ENCODE peak calls at places on chromosomes 4 and X, in seven cellular contexts. F is breast epithelium; X is thoracic aorta; E is HepG2; O is esophagus squamous epithelium; P is GM23248; D is effector memory CD4-positive, alpha-beta T cell. A is an unnamed sample. For H3K4me1, the result is how much of the 10 kb centered on the place peaks cover.

GRCh38 chr4:38509551-38509950 is 154.4 kb upstream of the KLF3 start:
- DNase-seq in E (no peak), P (no peak), O (no peak), X (no peak), F (no peak), D (peak), A (no peak)

GRCh38 chr4:13309751-13310150 is 174.4 kb downstream of the RAB28 start:
- DNase-seq in F (no peak), O (no peak), D (no peak), X (no peak), E (no peak), P (no peak), A (no peak)

GRCh38 chrX:51894697-51895336 is 1.4 kb downstream of the MAGED1 start:
- DNase-seq in O (no peak), P (peak), X (no peak), F (no peak), D (no peak), E (no peak), A (no peak)

GRCh38 chr4:169620846-169621228 is 459 bp downstream of the CLCN3 start:
- DNase-seq in O (no peak), F (no peak), X (no peak), E (peak), P (peak), D (peak), A (no peak)

GRCh38 chr4:100694467-100694866 is 176.6 kb upstream of the EMCN start:
- DNase-seq in E (no peak), P (no peak), D (no peak), O (no peak), X (no peak), F (no peak), A (no peak)

GRCh38 chr4:124907881-124908280 is 195.3 kb upstream of the ANKRD50 start:
- DNase-seq in X (no peak), P (peak), F (no peak), D (no peak), E (no peak), O (no peak), A (no peak)

GRCh38 chr4:8414377-8414776 is 26.1 kb downstream of the ACOX3 start:
- DNase-seq in E (no peak), O (no peak), F (no peak), X (no peak), D (peak), P (no peak), A (no peak)

GRCh38 chr4:177266492-177266891 is 43.2 kb upstream of the NEIL3 start:
- DNase-seq in P (no peak), O (no peak), F (no peak), D (no peak), E (no peak), X (no peak), A (no peak)

GRCh38 chrX:10620121-10620699 is at the start of gene MID1:
- DNase-seq in X (peak), D (no peak), O (no peak), E (no peak), F (peak), P (peak), A (peak)

GRCh38 chr4:8267077-8267476 is 2.5 kb upstream of the HTRA3 start:
- DNase-seq in D (no peak), O (no peak), F (no peak), X (no peak), E (peak), P (peak), A (peak)

GRCh38 chrX:37846934-37847732 is at the start of gene DYNLT3:
- DNase-seq in P (peak), O (peak), F (peak), X (peak), E (peak), D (peak), A (peak)

GRCh38 chr4:105895324-105895608 is at the start of gene NPNT:
- DNase-seq in E (no peak), X (no peak), P (no peak), O (no peak), F (no peak), D (no peak), A (peak)

GRCh38 chr4:173917255-173917960 is 366.1 kb downstream of the FBXO8 start:
- DNase-seq in F (no peak), D (no peak), E (no peak), P (peak), X (no peak), O (no peak), A (no peak)

GRCh38 chr4:107791902-107792301 is 32.8 kb upstream of the SGMS2 start:
- DNase-seq in O (no peak), F (no peak), E (no peak), D (no peak), P (no peak), X (no peak), A (no peak)

GRCh38 chrX:23819385-23820234 is 36.6 kb downstream of the SAT1 start:
- DNase-seq in P (peak), F (no peak), D (no peak), O (no peak), E (peak), X (no peak), A (no peak)

GRCh38 chr4:139791681-139792080 is 126.1 kb downstream of the MGST2 start:
- DNase-seq in P (no peak), E (no peak), O (no peak), X (no peak), F (no peak), D (no peak), A (no peak)

GRCh38 chrX:2628751-2629315 is 62.3 kb upstream of the CD99 start:
- DNase-seq in F (no peak), O (no peak), E (peak), X (no peak), P (no peak), D (peak), A (no peak)

GRCh38 chr4:6773106-6773505 is 9.4 kb upstream of the KIAA0232 start:
- DNase-seq in X (no peak), O (no peak), F (peak), D (no peak), E (no peak), P (peak), A (no peak)

GRCh38 chr4:44150091-44150576 is 298.5 kb downstream of the KCTD8 start:
- DNase-seq in E (peak), P (no peak), X (no peak), O (no peak), F (no peak), D (no peak), A (no peak)

GRCh38 chr4:150423503-150423902 is 158.4 kb upstream of the MAB21L2 start:
- DNase-seq in F (no peak), O (no peak), D (no peak), X (no peak), E (no peak), P (no peak), A (no peak)

GRCh38 chr4:39227906-39228305 is 45.6 kb downstream of the WDR19 start:
- DNase-seq in X (no peak), D (no peak), F (no peak), E (no peak), O (no peak), P (peak), A (no peak)

GRCh38 chrX:69138512-69138911 is 26.7 kb downstream of the PJA1 start:
- DNase-seq in F (no peak), D (no peak), E (no peak), X (no peak), O (no peak), P (peak), A (no peak)

GRCh38 chrX:46279925-46280313 is 265.3 kb downstream of the ZNF674 start:
- DNase-seq in P (peak), O (no peak), D (no peak), F (no peak), E (no peak), X (no peak), A (no peak)

GRCh38 chrX:46488712-46489111 is 56.5 kb downstream of the ZNF674 start:
- DNase-seq in P (no peak), X (no peak), E (no peak), F (no peak), O (no peak), D (no peak), A (no peak)

GRCh38 chrX:132480581-132481203 is 8.1 kb downstream of the MBNL3 start:
- DNase-seq in D (peak), P (peak), F (no peak), O (no peak), E (peak), X (no peak), A (peak)

GRCh38 chrX:68307767-68308166 is 125.5 kb downstream of the OPHN1 start:
- DNase-seq in D (no peak), F (no peak), X (no peak), E (no peak), P (peak), O (no peak), A (no peak)

GRCh38 chr4:177016541-177017141 is 223.9 kb upstream of the VEGFC start:
- DNase-seq in O (no peak), D (no peak), P (peak), F (no peak), E (no peak), X (no peak), A (no peak)

GRCh38 chrX:149540621-149541520 is at the start of gene EOLA1:
- DNase-seq in X (peak), F (peak), O (peak), D (peak), P (peak), E (peak), A (peak)

GRCh38 chr4:184343400-184344177 is 125.9 kb upstream of the ENPP6 start:
- DNase-seq in P (peak), F (peak), O (peak), E (peak), D (no peak), X (peak), A (peak)

GRCh38 chr4:65654976-65655375 is 15.3 kb downstream of the EPHA5 start:
- DNase-seq in F (no peak), P (no peak), E (no peak), O (no peak), D (no peak), X (no peak), A (no peak)

GRCh38 chr4:166827653-166828052 is 406.6 kb downstream of the SPOCK3 start:
- DNase-seq in X (no peak), P (no peak), E (no peak), O (no peak), D (no peak), F (no peak), A (no peak)

GRCh38 chrX:135264210-135264609 is 12.3 kb downstream of the ETDA start:
- DNase-seq in P (no peak), D (no peak), E (no peak), O (no peak), F (no peak), X (no peak), A (no peak)

GRCh38 chr4:98642991-98643426 is 15.4 kb downstream of the TSPAN5 start:
- DNase-seq in O (no peak), P (peak), D (no peak), E (peak), F (no peak), X (no peak), A (no peak)

GRCh38 chr4:98482847-98483806 is 175.3 kb downstream of the TSPAN5 start:
- DNase-seq in D (no peak), O (no peak), P (peak), F (no peak), X (no peak), E (peak), A (no peak)

GRCh38 chr4:22237155-22237751 is 278.6 kb downstream of the ADGRA3 start:
- DNase-seq in X (no peak), F (no peak), E (peak), P (peak), O (no peak), D (no peak), A (no peak)

GRCh38 chrX:135688137-135688536 is 25.3 kb upstream of the CT45A1 start:
- DNase-seq in P (peak), X (no peak), F (no peak), O (no peak), D (no peak), E (no peak), A (no peak)

GRCh38 chrX:97766496-97767095 is 882.9 kb downstream of the RPA4 start:
- DNase-seq in P (no peak), F (no peak), O (no peak), E (no peak), D (no peak), X (no peak), A (no peak)

GRCh38 chr4:117691572-117692351 is 342.5 kb upstream of the NDST3 start:
- DNase-seq in O (no peak), X (no peak), D (no peak), E (no peak), P (no peak), F (no peak), A (no peak)

GRCh38 chr4:54566608-54567007 is 91.1 kb upstream of the KIT start:
- DNase-seq in P (no peak), E (no peak), F (no peak), O (no peak), D (no peak), X (no peak), A (no peak)

GRCh38 chr4:8351931-8352367 is 82.4 kb downstream of the HTRA3 start:
- DNase-seq in X (no peak), F (peak), E (peak), O (no peak), P (peak), D (no peak), A (peak)

DNA sequence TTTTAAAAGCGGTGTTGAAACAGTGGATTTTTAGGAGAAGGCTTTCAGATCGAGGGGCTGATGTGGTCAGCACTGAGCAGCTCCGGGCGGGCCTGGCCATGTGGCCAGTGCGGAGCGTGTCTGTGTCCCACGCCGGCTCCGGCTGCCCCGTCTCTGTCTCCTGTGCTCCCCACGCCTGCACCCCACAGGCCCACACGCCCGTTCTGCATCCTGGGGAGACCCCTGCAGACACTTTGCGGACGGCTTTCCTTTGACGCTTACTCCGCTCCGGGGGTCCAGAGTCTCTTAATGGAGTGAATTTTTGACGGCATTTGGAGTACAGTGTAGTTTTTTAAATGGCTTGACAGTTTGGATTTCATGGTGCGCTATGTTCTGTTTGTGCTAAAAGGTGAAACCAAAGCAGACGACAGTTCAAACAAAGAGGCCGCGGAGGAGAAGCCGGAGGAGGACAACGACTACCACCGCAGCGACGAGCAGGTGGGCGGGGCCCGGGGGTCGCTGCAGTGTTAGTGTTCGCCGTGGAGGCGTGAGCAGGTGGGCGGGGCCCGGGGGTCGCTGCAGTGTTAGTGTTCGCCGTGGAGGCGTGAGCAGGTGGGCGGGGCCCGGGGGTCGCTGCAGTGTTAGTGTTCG is 38.7 kb downstream of the PCGF3 start:
- DNase-seq in F (no peak), O (no peak), X (no peak), D (no peak), P (peak), E (no peak), A (no peak)
- H3K4me1 ChIP-seq in F (under half), O (under half), X (under half), D (under half), P (under half), E (under half), A (under half)

GRCh38 chr4:153346031-153346430 is 1.5 kb downstream of the MND1 start:
- DNase-seq in X (no peak), O (no peak), D (no peak), F (no peak), P (no peak), E (no peak), A (no peak)

GRCh38 chr4:153347117-153347516 is 2.6 kb downstream of the MND1 start:
- DNase-seq in X (no peak), P (no peak), F (no peak), O (no peak), D (no peak), E (no peak), A (no peak)

GRCh38 chr4:153346563-153346962 is 2.1 kb downstream of the MND1 start:
- DNase-seq in P (no peak), F (no peak), E (no peak), X (no peak), O (no peak), D (no peak), A (no peak)

GRCh38 chr4:153344131-153345010 is at the start of gene MND1:
- DNase-seq in O (peak), X (peak), P (peak), F (peak), E (peak), D (peak), A (peak)

DNA sequence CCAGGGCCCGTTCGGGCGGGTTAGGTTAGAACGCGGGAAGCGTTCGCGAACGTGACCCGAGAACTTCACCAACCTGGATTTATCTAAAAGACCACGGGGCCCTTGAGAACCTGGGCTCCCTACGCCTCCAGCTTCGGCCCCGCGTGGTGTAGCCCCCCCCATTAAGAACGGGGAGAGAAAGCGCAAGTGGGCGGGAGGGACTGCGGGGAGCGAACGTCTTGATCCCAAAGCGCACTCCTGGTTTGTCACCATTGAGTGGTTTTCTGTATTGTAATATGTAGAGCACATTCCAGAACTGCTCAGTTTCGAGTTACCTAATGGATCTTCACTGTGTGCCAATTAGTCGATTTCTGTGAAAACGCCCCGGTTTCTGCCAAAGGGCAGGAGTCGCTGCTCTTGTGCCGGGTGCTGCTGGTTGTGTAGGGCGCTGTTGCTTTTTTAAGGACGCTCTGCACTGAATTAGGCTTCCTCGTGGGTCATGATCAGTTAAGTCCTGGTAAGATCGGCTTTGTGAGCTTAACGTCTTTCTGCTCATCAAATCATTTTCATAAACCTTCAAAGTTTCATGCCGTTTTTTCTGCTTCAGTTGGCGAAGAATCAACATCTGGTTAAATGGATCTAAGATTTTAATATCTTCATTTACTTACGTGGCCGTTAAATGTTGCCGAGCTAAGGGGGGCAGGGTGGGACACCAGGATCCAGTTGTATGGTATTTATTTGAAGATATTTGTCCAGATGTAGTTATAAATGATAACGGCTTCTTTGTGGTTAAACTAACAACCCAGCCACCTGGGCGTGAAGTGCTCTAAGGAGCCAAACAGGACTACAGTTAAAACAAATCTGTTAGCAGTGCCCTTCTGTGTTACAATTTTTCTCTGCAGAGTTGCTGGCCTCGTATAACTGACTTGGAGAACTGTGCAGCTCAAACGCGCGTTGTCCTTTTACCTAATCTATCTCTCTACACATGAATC is 808 bp downstream of the MND1 start:
- DNase-seq in E (peak), X (no peak), F (no peak), O (no peak), D (peak), P (peak), A (peak)
- H3K27ac ChIP-seq in E (peak), X (no peak), F (no peak), O (peak), D (peak), P (no peak), A (peak)

DNA sequence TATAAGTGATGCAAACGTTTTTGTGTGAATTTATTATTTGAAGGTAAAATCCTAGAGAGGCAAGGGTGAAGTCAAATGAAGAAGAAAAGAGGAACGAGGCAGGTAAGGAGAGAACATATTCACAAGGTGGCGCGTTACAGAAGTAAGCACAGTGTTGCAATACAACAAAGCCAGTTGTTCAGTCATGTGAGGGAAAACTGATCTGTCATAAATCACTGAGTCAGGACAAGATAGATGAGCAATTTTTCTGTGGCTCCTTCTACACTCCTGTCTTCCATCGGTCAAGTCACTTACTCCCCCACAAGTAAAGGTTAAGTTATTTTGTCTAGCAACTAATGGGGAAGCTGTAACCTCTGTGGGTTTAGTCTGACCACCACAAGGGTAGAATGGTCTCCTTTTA is 203.0 kb upstream of the GK2 start:
- DNase-seq in X (no peak), F (no peak), P (no peak), D (no peak), O (no peak), E (no peak), A (no peak)
- H3K4me3 ChIP-seq in X (no peak), F (no peak), P (no peak), D (no peak), O (no peak), E (no peak), A (no peak)

GRCh38 chr4:2964077-2964471 is 703 bp downstream of the GRK4 start:
- DNase-seq in D (no peak), F (no peak), X (no peak), O (no peak), P (peak), E (no peak), A (no peak)
- H3K4me1 ChIP-seq in D (under half), F (under half), X (under half), O (under half), P (under half), E (under half), A (under half)